ENCODE peak calls at places on chromosomes 7 and 10, in five cellular contexts. I is Calu3, F is A549, V is activated B cell treated with CpG ODN at 0.5 μM for 24 hours, N is tibial artery. Z is an unnamed sample.

GRCh38 chr7:33677556-33677955 is 227.8 kb upstream of the BMPER start:
- DNase-seq in I (no peak), F (no peak), V (no peak), N (no peak), Z (no peak)

GRCh38 chr10:119233821-119234220 is 26.4 kb downstream of the GRK5 start:
- DNase-seq in I (no peak), F (no peak), V (no peak), N (no peak), Z (no peak)

GRCh38 chr10:2984682-2985081 is 82.7 kb upstream of the PFKP start:
- DNase-seq in I (no peak), F (no peak), V (no peak), N (no peak), Z (no peak)

GRCh38 chr10:113565364-113565763 is 12.5 kb downstream of the HABP2 start:
- DNase-seq in I (no peak), F (no peak), V (no peak), N (no peak), Z (no peak)

GRCh38 chr7:105585850-105586500 is 4.7 kb upstream of the EFCAB10 start:
- DNase-seq in I (no peak), F (no peak), V (no peak), N (no peak), Z (no peak)

GRCh38 chr10:7826971-7827370 is 8.7 kb downstream of the TAF3 start:
- DNase-seq in I (no peak), F (peak), V (no peak), N (no peak), Z (no peak)

GRCh38 chr7:111364413-111364812 is 197.9 kb downstream of the IMMP2L start:
- DNase-seq in I (peak), F (no peak), V (no peak), N (no peak), Z (no peak)

GRCh38 chr10:98446121-98446655 is 547 bp downstream of the HPS1 start:
- DNase-seq in I (no peak), F (peak), V (peak), N (peak), Z (peak)

GRCh38 chr7:18429547-18429946 is 66.0 kb upstream of the HDAC9 start:
- DNase-seq in I (no peak), F (no peak), V (no peak), N (no peak), Z (no peak)

GRCh38 chr7:16811555-16811954 is 6.8 kb upstream of the AGR2 start:
- DNase-seq in I (no peak), F (peak), V (no peak), N (no peak), Z (no peak)

GRCh38 chr7:41045556-41046123 is 657.2 kb downstream of the INHBA start:
- DNase-seq in I (peak), F (no peak), V (no peak), N (no peak), Z (no peak)

GRCh38 chr10:15144788-15145187 is 23.7 kb downstream of the NMT2 start:
- DNase-seq in I (no peak), F (no peak), V (no peak), N (no peak), Z (no peak)

GRCh38 chr10:25498645-25499044 is 323.8 kb downstream of the GPR158 start:
- DNase-seq in I (no peak), F (no peak), V (no peak), N (no peak), Z (no peak)

GRCh38 chr7:142696456-142697179 is 52.7 kb upstream of the PRSS1 start:
- DNase-seq in I (no peak), F (no peak), V (no peak), N (no peak), Z (no peak)

GRCh38 chr10:85643839-85644525 is 722.6 kb downstream of the GRID1 start:
- DNase-seq in I (peak), F (peak), V (no peak), N (no peak), Z (no peak)

GRCh38 chr10:4383683-4384082 is 442.3 kb upstream of the AKR1E2 start:
- DNase-seq in I (no peak), F (no peak), V (no peak), N (no peak), Z (no peak)

GRCh38 chr7:11726251-11727155 is 105.5 kb downstream of the THSD7A start:
- DNase-seq in I (no peak), F (no peak), V (no peak), N (peak), Z (no peak)

GRCh38 chr7:132518839-132519173 is 57.5 kb downstream of the PLXNA4 start:
- DNase-seq in I (no peak), F (no peak), V (no peak), N (no peak), Z (no peak)

DNA sequence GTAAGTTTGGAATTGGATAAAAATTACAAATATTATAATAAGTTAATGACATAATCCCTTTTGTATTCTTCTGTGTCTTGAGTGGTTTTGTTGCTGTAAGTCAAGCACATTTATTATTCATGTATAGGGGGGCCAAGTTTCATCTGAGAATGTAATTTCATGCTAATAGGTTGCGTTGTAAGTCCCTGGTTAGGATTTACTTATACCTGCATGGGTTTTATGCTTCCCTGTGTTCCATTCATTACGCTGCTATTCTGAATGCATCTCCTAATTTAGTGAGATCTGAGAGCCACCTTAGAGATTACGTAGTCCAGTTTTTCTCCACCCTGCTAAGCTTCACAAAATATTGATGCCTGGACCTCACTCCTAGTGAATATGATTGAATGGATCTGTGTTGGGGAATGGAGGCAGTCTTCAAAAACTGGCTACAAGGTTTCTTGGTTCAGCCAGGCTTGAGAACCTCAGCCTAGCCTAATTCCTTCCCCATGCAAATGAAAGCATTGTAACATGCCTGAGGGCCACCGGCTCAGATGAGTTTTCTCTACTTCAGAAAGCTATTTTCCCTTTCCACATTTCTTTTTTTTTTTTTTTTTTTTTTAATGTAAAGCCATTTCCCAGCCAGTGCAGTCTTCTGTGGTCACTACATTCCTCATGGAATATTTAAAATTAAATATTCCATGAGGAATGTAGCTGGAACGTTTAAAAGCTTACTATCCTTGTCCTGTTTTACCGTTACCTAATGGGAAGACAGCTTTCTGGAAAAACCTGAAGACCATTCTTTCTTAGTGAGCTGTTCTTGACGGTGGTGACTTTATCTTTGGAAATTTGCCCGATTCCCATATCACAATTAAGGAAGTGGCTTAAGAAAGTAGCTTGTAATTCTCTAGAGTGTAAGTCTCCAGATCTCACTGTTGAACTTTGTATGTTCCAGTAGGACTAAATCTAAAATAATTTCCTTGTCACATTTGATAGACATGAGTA is 16.0 kb downstream of the PAPSS2 start:
- DNase-seq in I (no peak), F (no peak), V (no peak), N (no peak), Z (no peak)
- TF ChIP-seq CTCF in I (no peak), F (no peak), V (no peak), N (no peak), Z (no peak)

GRCh38 chr7:8822595-8822994 is 389.2 kb downstream of the NXPH1 start:
- DNase-seq in I (no peak), F (no peak), V (no peak), N (no peak), Z (no peak)

GRCh38 chr7:8827329-8827728 is 393.9 kb downstream of the NXPH1 start:
- DNase-seq in I (no peak), F (no peak), V (no peak), N (no peak), Z (no peak)

GRCh38 chr7:8829100-8829499 is 395.7 kb downstream of the NXPH1 start:
- DNase-seq in I (no peak), F (no peak), V (no peak), N (no peak), Z (no peak)

GRCh38 chr7:8817448-8818036 is 384.1 kb downstream of the NXPH1 start:
- DNase-seq in I (no peak), F (no peak), V (no peak), N (no peak), Z (no peak)

GRCh38 chr7:8823486-8823885 is 390.1 kb downstream of the NXPH1 start:
- DNase-seq in I (no peak), F (no peak), V (no peak), N (no peak), Z (no peak)
- TF ChIP-seq CTCF in I (no peak), F (no peak), V (no peak), N (no peak), Z (no peak)

GRCh38 chr7:136601772-136602171 is 266.7 kb upstream of the CHRM2 start:
- DNase-seq in I (no peak), F (no peak), V (no peak), N (no peak), Z (no peak)
- TF ChIP-seq CTCF in I (no peak), F (no peak), V (no peak), N (no peak), Z (no peak)

GRCh38 chr10:90865400-90865799 is 6.4 kb upstream of the RPP30 start:
- DNase-seq in I (no peak), F (peak), V (no peak), N (no peak), Z (no peak)
- TF ChIP-seq CTCF in I (no peak), F (peak), V (no peak), N (no peak), Z (peak)

GRCh38 chr7:13742719-13743640 is 246.5 kb downstream of the ETV1 start:
- DNase-seq in I (peak), F (no peak), V (no peak), N (no peak), Z (peak)
- TF ChIP-seq CTCF in I (peak), F (peak), V (no peak), N (peak), Z (peak)

GRCh38 chr7:85019176-85019575 is 167.7 kb downstream of the SEMA3D start:
- DNase-seq in I (no peak), F (no peak), V (no peak), N (no peak), Z (no peak)

GRCh38 chr7:85019778-85020177 is 167.1 kb downstream of the SEMA3D start:
- DNase-seq in I (no peak), F (no peak), V (no peak), N (no peak), Z (no peak)

GRCh38 chr7:85010306-85010705 is 176.6 kb downstream of the SEMA3D start:
- DNase-seq in I (no peak), F (no peak), V (no peak), N (no peak), Z (no peak)

GRCh38 chr7:85018498-85018897 is 168.4 kb downstream of the SEMA3D start:
- DNase-seq in I (no peak), F (no peak), V (no peak), N (no peak), Z (no peak)

DNA sequence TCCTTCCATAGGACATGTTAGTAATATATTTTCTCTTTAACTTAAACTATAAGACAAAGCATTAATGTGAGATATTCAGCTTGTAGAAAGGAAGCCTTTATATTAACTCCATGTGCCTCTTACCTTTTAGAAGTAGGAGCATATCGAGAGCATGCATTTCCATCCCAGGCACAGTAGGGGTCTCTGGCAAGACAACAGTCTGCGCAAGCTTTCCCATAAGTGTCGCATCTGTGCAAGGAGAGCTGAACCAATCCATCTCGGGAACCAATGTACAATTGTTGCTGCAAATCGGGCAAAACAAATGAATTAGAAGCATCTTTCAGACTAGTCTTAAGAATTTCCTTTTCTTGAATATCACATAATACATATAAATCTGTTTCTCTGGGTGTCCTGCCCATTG is 171.9 kb downstream of the SEMA3D start:
- DNase-seq in I (no peak), F (no peak), V (no peak), N (no peak), Z (no peak)
- TF ChIP-seq CTCF in I (no peak), F (no peak), V (no peak), N (no peak), Z (peak)

DNA sequence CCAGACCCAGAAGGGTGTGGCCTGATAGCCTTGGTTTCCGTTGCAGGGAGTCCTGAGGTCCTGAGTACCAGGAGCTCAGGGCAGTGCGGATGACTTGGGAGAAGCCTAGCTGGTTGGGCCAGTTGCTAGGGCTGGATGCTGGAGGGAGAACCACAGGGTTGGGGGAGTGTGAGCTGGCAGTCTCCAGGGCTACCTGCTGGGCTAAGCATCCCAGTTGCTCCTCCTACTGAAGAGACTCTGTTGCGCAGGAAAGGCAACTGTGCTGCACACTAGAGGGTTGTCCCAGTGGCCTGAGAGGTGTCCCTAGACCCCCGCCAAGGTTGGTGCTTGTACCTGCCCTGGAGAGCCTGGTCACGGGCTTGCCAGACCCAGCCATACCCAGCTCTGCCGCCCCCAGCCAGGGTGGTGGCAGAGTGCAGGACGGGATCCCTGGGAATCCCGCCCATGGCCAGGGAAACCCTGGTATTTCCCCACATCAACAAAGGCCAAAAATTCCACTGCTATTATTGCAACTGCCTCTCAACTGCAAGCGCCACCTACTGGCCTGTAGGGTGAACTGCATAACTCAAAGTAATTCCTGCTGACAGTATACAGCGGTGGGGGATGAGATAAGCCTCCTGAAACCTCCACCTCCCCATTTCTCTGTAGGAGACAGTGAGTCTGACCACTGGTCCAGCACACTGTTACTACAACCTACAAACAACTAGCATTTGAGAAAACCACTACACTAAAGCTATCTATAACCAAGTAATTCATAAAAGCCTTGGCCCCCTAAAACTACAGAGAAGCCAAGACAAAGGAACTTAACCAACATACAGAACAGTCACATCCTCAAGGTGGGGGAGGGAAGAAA is 67.6 kb upstream of the DDC start:
- DNase-seq in I (peak), F (peak), V (peak), N (no peak), Z (peak)
- TF ChIP-seq CTCF in I (peak), F (peak), V (no peak), N (no peak), Z (peak)

GRCh38 chr10:71368639-71369038 is 28.1 kb upstream of the CDH23 start:
- DNase-seq in I (no peak), F (peak), V (no peak), N (no peak), Z (no peak)
- TF ChIP-seq CTCF in I (no peak), F (no peak), V (no peak), N (no peak), Z (peak)

GRCh38 chr7:90574820-90575187 is 21.3 kb upstream of the CDK14 start:
- DNase-seq in I (no peak), F (no peak), V (no peak), N (no peak), Z (no peak)

GRCh38 chr7:90580051-90580450 is 16.1 kb upstream of the CDK14 start:
- DNase-seq in I (peak), F (no peak), V (no peak), N (no peak), Z (no peak)

GRCh38 chr7:90574136-90574819 is 21.8 kb upstream of the CDK14 start:
- DNase-seq in I (no peak), F (no peak), V (no peak), N (peak), Z (no peak)

GRCh38 chr7:90582164-90582563 is 14.0 kb upstream of the CDK14 start:
- DNase-seq in I (no peak), F (no peak), V (no peak), N (no peak), Z (no peak)

GRCh38 chr7:90579181-90579688 is 16.9 kb upstream of the CDK14 start:
- DNase-seq in I (peak), F (no peak), V (no peak), N (no peak), Z (no peak)
- TF ChIP-seq CTCF in I (no peak), F (no peak), V (no peak), N (no peak), Z (no peak)